ENCODE peak calls at places on chromosomes 2 and 18, in five cellular contexts. One of them, this sample, is unnamed.

GRCh38 chr2:127576433-127577207 is 41.1 kb downstream of the MYO7B start:
- DNase-seq in K562: no peak
- DNase-seq in HepG2: no peak
- DNase-seq in GM12878: no peak
- DNase-seq in HCT116: no peak
- DNase-seq in this sample: peak

GRCh38 chr2:65746919-65747678 is 314.7 kb upstream of the SPRED2 start:
- DNase-seq in K562: no peak
- DNase-seq in HCT116: no peak
- DNase-seq in HepG2: no peak
- DNase-seq in GM12878: no peak
- DNase-seq in this sample: no peak

GRCh38 chr2:123468071-123468470 is 557.0 kb upstream of the CNTNAP5 start:
- DNase-seq in HCT116: no peak
- DNase-seq in GM12878: no peak
- DNase-seq in HepG2: no peak
- DNase-seq in K562: no peak
- DNase-seq in this sample: no peak

GRCh38 chr2:159976527-159977163 is 85.8 kb downstream of the PLA2R1 start:
- DNase-seq in HCT116: no peak
- DNase-seq in GM12878: no peak
- DNase-seq in K562: no peak
- DNase-seq in HepG2: no peak
- DNase-seq in this sample: no peak

GRCh38 chr2:12718662-12719399 is 2.1 kb downstream of the TRIB2 start:
- DNase-seq in HCT116: no peak
- DNase-seq in K562: peak
- DNase-seq in GM12878: no peak
- DNase-seq in HepG2: no peak
- DNase-seq in this sample: peak

GRCh38 chr2:45299361-45299760 is 290.1 kb upstream of the SIX2 start:
- DNase-seq in K562: no peak
- DNase-seq in GM12878: no peak
- DNase-seq in HCT116: no peak
- DNase-seq in HepG2: no peak
- DNase-seq in this sample: no peak

GRCh38 chr2:236986524-236987330 is 99.0 kb upstream of the COPS8 start:
- DNase-seq in K562: no peak
- DNase-seq in GM12878: no peak
- DNase-seq in HCT116: no peak
- DNase-seq in HepG2: no peak
- DNase-seq in this sample: no peak

GRCh38 chr2:118032169-118033013 is 18.5 kb upstream of the CCDC93 start:
- DNase-seq in HCT116: no peak
- DNase-seq in K562: peak
- DNase-seq in HepG2: peak
- DNase-seq in GM12878: no peak
- DNase-seq in this sample: peak

GRCh38 chr2:201656740-201657139 is 13.4 kb upstream of the TMEM237 start:
- DNase-seq in GM12878: no peak
- DNase-seq in K562: no peak
- DNase-seq in HepG2: no peak
- DNase-seq in HCT116: no peak
- DNase-seq in this sample: no peak

GRCh38 chr18:61898576-61899205 is 5.9 kb upstream of the RNF152 start:
- DNase-seq in K562: no peak
- DNase-seq in GM12878: no peak
- DNase-seq in HCT116: no peak
- DNase-seq in HepG2: peak
- DNase-seq in this sample: no peak

GRCh38 chr2:112182581-112183034 is 44.4 kb downstream of the FBLN7 start:
- DNase-seq in GM12878: no peak
- DNase-seq in K562: no peak
- DNase-seq in HCT116: no peak
- DNase-seq in HepG2: no peak
- DNase-seq in this sample: no peak

GRCh38 chr18:73136134-73136533 is 268.3 kb upstream of the NETO1 start:
- DNase-seq in K562: no peak
- DNase-seq in HepG2: peak
- DNase-seq in HCT116: no peak
- DNase-seq in GM12878: no peak
- DNase-seq in this sample: no peak

GRCh38 chr18:79938196-79938595 is 13.3 kb downstream of the SLC66A2 start:
- DNase-seq in GM12878: no peak
- DNase-seq in K562: no peak
- DNase-seq in HepG2: no peak
- DNase-seq in HCT116: no peak
- DNase-seq in this sample: no peak

GRCh38 chr2:157466764-157467163 is 22.9 kb upstream of the CYTIP start:
- DNase-seq in HepG2: no peak
- DNase-seq in HCT116: no peak
- DNase-seq in K562: no peak
- DNase-seq in GM12878: no peak
- DNase-seq in this sample: no peak

GRCh38 chr2:195898505-195898904 is 170.1 kb downstream of the DNAH7 start:
- DNase-seq in K562: no peak
- DNase-seq in HepG2: peak
- DNase-seq in GM12878: no peak
- DNase-seq in HCT116: peak
- DNase-seq in this sample: peak

GRCh38 chr2:223589901-223590300 is 12.3 kb downstream of the SCG2 start:
- DNase-seq in HCT116: no peak
- DNase-seq in HepG2: no peak
- DNase-seq in GM12878: no peak
- DNase-seq in K562: no peak
- DNase-seq in this sample: no peak

GRCh38 chr2:131035112-131035825 is 58.0 kb downstream of the FAM168B start:
- DNase-seq in GM12878: no peak
- DNase-seq in HepG2: no peak
- DNase-seq in HCT116: no peak
- DNase-seq in K562: no peak
- DNase-seq in this sample: peak

GRCh38 chr2:133369896-133370295 is 198.4 kb downstream of the NCKAP5 start:
- DNase-seq in HCT116: no peak
- DNase-seq in HepG2: no peak
- DNase-seq in K562: no peak
- DNase-seq in GM12878: no peak
- DNase-seq in this sample: no peak

GRCh38 chr2:172220111-172220510 is 117.4 kb upstream of the DLX2 start:
- DNase-seq in HepG2: no peak
- DNase-seq in HCT116: no peak
- DNase-seq in GM12878: no peak
- DNase-seq in K562: no peak
- DNase-seq in this sample: no peak

GRCh38 chr2:18791172-18791797 is 201.9 kb upstream of the NT5C1B start:
- DNase-seq in K562: no peak
- DNase-seq in HCT116: no peak
- DNase-seq in GM12878: no peak
- DNase-seq in HepG2: no peak
- DNase-seq in this sample: no peak

GRCh38 chr2:128621074-128621473 is 302.4 kb upstream of the HS6ST1 start:
- DNase-seq in HCT116: no peak
- DNase-seq in K562: no peak
- DNase-seq in GM12878: no peak
- DNase-seq in HepG2: no peak
- DNase-seq in this sample: no peak

GRCh38 chr2:61758991-61759390 is 94.9 kb downstream of the FAM161A start:
- DNase-seq in GM12878: no peak
- DNase-seq in K562: no peak
- DNase-seq in HCT116: no peak
- DNase-seq in HepG2: no peak
- DNase-seq in this sample: no peak

GRCh38 chr2:151325696-151326095 is 31.7 kb upstream of the TNFAIP6 start:
- DNase-seq in GM12878: no peak
- DNase-seq in HCT116: no peak
- DNase-seq in HepG2: no peak
- DNase-seq in K562: no peak
- DNase-seq in this sample: no peak

GRCh38 chr2:219688560-219689445 is 61.4 kb downstream of the SLC4A3 start:
- DNase-seq in GM12878: no peak
- DNase-seq in K562: no peak
- DNase-seq in HCT116: peak
- DNase-seq in HepG2: peak
- DNase-seq in this sample: no peak

GRCh38 chr2:199424160-199424559 is 33.6 kb downstream of the SATB2 start:
- DNase-seq in GM12878: no peak
- DNase-seq in K562: no peak
- DNase-seq in HepG2: no peak
- DNase-seq in HCT116: no peak
- DNase-seq in this sample: no peak

GRCh38 chr2:69132960-69133590 is 120.1 kb downstream of the ANTXR1 start:
- DNase-seq in K562: no peak
- DNase-seq in HepG2: no peak
- DNase-seq in HCT116: no peak
- DNase-seq in GM12878: no peak
- DNase-seq in this sample: no peak

DNA sequence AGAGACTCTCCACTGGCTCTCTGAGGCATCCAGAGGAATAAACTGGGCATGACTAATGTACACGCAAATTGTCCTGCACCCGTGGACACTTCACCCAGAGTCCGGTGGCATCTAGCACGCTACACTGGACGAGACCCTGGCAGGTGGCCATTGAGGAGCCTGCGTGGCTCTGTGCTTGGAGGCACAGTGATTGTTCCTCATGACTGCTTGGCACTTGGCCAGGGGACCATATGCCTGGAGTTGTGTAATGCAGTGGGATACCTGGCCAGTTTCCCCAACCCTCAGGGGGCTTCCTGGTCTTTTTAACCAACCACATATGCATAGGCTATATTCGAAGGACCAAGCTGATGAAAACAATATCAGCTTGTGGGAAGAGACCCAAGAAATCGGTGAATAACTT is 66.6 kb downstream of the MTCL1 start:
- DNase-seq in K562: no peak
- DNase-seq in HepG2: no peak
- DNase-seq in HCT116: no peak
- DNase-seq in GM12878: no peak
- DNase-seq in this sample: no peak
- TF ChIP-seq JUND in K562: no peak
- TF ChIP-seq JUND in HepG2: no peak
- TF ChIP-seq JUND in HCT116: no peak
- TF ChIP-seq JUND in GM12878: no peak
- TF ChIP-seq JUND in this sample: no peak

DNA sequence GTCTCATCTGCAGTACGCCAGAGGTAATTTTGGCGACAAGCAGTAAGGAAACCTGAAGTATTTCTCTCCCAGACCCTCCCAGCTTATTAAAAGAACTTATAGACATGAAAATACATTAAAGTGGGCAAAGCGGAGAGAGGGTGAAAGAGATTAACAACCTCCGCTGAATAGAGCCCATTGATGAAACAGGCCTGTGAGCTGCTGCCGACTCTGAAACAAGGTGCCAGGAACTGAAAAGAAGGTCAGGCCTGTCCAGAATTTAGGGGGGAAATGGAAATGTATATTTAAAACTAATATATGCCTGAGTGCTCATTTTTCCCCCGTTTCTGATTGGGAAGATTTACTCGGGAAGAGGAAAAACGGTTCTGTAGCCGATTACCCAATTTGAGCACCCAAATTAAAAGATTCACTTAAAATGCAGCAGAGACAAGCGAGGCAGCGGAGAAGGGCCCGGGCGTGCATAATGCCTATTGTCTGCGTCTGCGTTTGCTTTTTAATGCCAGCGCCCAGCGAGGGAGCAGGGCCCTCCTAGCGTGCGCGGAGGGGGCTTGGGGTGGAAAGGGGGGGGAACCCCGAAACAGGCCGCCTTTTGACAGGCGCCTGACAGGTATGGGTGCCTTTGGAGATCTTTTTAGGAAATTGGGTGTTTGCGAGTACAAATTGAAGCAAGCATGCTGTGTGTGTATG is 316.2 kb downstream of the GBX2 start:
- DNase-seq in HCT116: no peak
- DNase-seq in GM12878: no peak
- DNase-seq in K562: no peak
- DNase-seq in HepG2: no peak
- DNase-seq in this sample: peak
- TF ChIP-seq ZBTB33 in HCT116: no peak
- TF ChIP-seq ZBTB33 in GM12878: no peak
- TF ChIP-seq ZBTB33 in K562: no peak
- TF ChIP-seq ZBTB33 in HepG2: no peak
- TF ChIP-seq ZBTB33 in this sample: no peak

GRCh38 chr2:161571051-161571429 is 53.2 kb upstream of the SLC4A10 start:
- DNase-seq in K562: no peak
- DNase-seq in HCT116: no peak
- DNase-seq in GM12878: no peak
- DNase-seq in HepG2: no peak
- DNase-seq in this sample: no peak

GRCh38 chr2:161580021-161580420 is 44.2 kb upstream of the SLC4A10 start:
- DNase-seq in HCT116: no peak
- DNase-seq in K562: no peak
- DNase-seq in GM12878: no peak
- DNase-seq in HepG2: no peak
- DNase-seq in this sample: no peak

GRCh38 chr2:161580426-161580825 is 43.8 kb upstream of the SLC4A10 start:
- DNase-seq in GM12878: no peak
- DNase-seq in HepG2: no peak
- DNase-seq in HCT116: no peak
- DNase-seq in K562: no peak
- DNase-seq in this sample: no peak

GRCh38 chr2:161578998-161579397 is 45.2 kb upstream of the SLC4A10 start:
- DNase-seq in K562: no peak
- DNase-seq in HCT116: no peak
- DNase-seq in GM12878: no peak
- DNase-seq in HepG2: no peak
- DNase-seq in this sample: no peak

GRCh38 chr2:161576421-161576820 is 47.8 kb upstream of the SLC4A10 start:
- DNase-seq in HepG2: peak
- DNase-seq in K562: no peak
- DNase-seq in GM12878: no peak
- DNase-seq in HCT116: peak
- DNase-seq in this sample: peak
- TF ChIP-seq JUND in HepG2: no peak
- TF ChIP-seq JUND in K562: no peak
- TF ChIP-seq JUND in GM12878: no peak
- TF ChIP-seq JUND in HCT116: no peak
- TF ChIP-seq JUND in this sample: no peak

GRCh38 chr2:215965532-215966152 is 47.7 kb downstream of the MREG start:
- DNase-seq in K562: no peak
- DNase-seq in HCT116: no peak
- DNase-seq in GM12878: no peak
- DNase-seq in HepG2: no peak
- DNase-seq in this sample: no peak
- TF ChIP-seq ZBTB33 in K562: no peak
- TF ChIP-seq ZBTB33 in HCT116: no peak
- TF ChIP-seq ZBTB33 in GM12878: no peak
- TF ChIP-seq ZBTB33 in HepG2: no peak
- TF ChIP-seq ZBTB33 in this sample: no peak

DNA sequence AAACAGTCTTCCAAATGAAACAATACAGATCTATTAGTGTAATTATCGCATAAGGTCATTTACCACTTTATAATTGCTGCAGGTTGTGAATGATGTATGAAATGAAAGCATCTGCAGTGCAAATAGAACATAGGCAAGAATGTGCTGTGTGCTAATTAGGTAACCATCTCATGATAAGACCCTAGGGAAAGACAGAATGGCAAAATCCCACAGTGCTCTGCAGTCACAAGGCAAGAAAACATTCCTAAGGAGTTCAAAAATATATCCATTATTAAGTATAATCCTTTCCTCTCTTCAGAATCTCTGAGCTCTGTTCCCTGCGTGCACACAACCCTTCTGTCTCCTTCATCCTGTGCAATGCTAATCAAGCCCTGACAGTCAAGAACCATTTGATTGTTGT is 488.0 kb downstream of the NR4A2 start:
- DNase-seq in HepG2: no peak
- DNase-seq in GM12878: no peak
- DNase-seq in K562: no peak
- DNase-seq in HCT116: no peak
- DNase-seq in this sample: no peak
- TF ChIP-seq JUND in HepG2: no peak
- TF ChIP-seq JUND in GM12878: no peak
- TF ChIP-seq JUND in K562: no peak
- TF ChIP-seq JUND in HCT116: no peak
- TF ChIP-seq JUND in this sample: no peak

This sample was measured in SK-N-SH.